ENCODE peak calls at places on chromosomes 6 and 20, in four cellular contexts. R is HepG2, M is GM12878, W is K562. K is an unnamed sample.

GRCh38 chr20:40393680-40394079 is 295.4 kb downstream of the MAFB start:
- DNase-seq in R (no peak), M (no peak), W (no peak), K (no peak)

GRCh38 chr6:2554651-2555050 is 196.1 kb downstream of the MYLK4 start:
- DNase-seq in R (no peak), M (no peak), W (no peak), K (no peak)

GRCh38 chr20:58683132-58683531 is 9.5 kb upstream of the NPEPL1 start:
- DNase-seq in R (no peak), M (no peak), W (no peak), K (no peak)

GRCh38 chr6:92906385-92906784 is 513.0 kb downstream of the EPHA7 start:
- DNase-seq in R (no peak), M (no peak), W (no peak), K (no peak)

GRCh38 chr6:147738516-147739187 is 230.2 kb downstream of the SAMD5 start:
- DNase-seq in R (no peak), M (no peak), W (no peak), K (no peak)

GRCh38 chr6:85015396-85015990 is 251.1 kb upstream of the TBX18 start:
- DNase-seq in R (peak; percentile 26), M (no peak), W (peak; percentile 45), K (peak; percentile 31)

GRCh38 chr20:13349240-13349604 is 128.1 kb downstream of the ISM1 start:
- DNase-seq in R (no peak), M (no peak), W (no peak), K (no peak)

GRCh38 chr6:153002613-153003293 is at the start of gene MTRF1L:
- DNase-seq in R (peak; percentile 99), M (peak; percentile 82), W (peak; percentile 94), K (peak; percentile 79)

GRCh38 chr20:4869290-4870193 is 131.8 kb downstream of the SLC23A2 start:
- DNase-seq in R (no peak), M (no peak), W (no peak), K (peak; percentile 83)

GRCh38 chr6:160882741-160883340 is 108.7 kb upstream of the MAP3K4 start:
- DNase-seq in R (no peak), M (no peak), W (no peak), K (no peak)

GRCh38 chr6:36432151-36432633 is 10.5 kb downstream of the PXT1 start:
- DNase-seq in R (no peak), M (no peak), W (no peak), K (no peak)

GRCh38 chr6:96631248-96631647 is 68.3 kb downstream of the FHL5 start:
- DNase-seq in R (no peak), M (no peak), W (peak; percentile 11), K (no peak)

GRCh38 chr6:38517005-38517404 is 122.7 kb downstream of the BTBD9 start:
- DNase-seq in R (peak; percentile 36), M (no peak), W (no peak), K (no peak)

GRCh38 chr6:156919370-156919769 is 142.2 kb downstream of the ARID1B start:
- DNase-seq in R (no peak), M (no peak), W (no peak), K (no peak)

GRCh38 chr6:33343953-33344611 is 26.5 kb upstream of the ZBTB22 start:
- DNase-seq in R (no peak), M (no peak), W (no peak), K (no peak)

GRCh38 chr6:168417660-168418059 is 23.3 kb upstream of the SMOC2 start:
- DNase-seq in R (no peak), M (no peak), W (no peak), K (no peak)

GRCh38 chr20:58981564-58982364 is 708 bp downstream of the NELFCD start:
- DNase-seq in R (peak; percentile 35), M (no peak), W (peak; percentile 39), K (peak; percentile 67)

GRCh38 chr20:16241911-16242310 is 331.3 kb downstream of the KIF16B start:
- DNase-seq in R (peak; percentile 72), M (no peak), W (no peak), K (peak; percentile 20)
- TF ChIP-seq MYC in R (no peak), M (no peak), W (no peak), K (no peak)

GRCh38 chr6:44043479-44044153 is 83.6 kb downstream of the MRPL14 start:
- DNase-seq in R (no peak), M (no peak), W (peak; percentile 72), K (no peak)
- TF ChIP-seq BHLHE40 in R (no peak), M (no peak), W (peak; percentile 44), K (no peak)

DNA sequence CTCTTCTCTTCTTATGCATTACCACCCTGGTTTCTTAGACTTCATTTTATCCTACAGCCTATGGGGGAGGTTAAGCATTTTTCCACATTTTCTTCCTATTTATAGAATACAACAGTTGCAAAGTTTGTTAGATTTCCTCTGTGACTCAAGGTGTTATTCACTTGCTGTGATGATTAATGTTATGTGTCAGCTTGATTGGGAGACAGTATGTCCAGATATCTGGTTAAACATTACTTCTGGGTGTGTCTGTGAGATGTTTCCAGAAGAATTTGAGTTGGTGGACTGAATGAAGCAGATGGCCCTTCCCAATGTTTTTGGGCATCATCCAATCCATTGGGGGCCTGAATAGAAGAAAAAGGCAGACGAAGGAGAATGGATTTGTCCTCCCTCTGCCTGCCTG is 131.3 kb downstream of the C6orf118 start:
- DNase-seq in R (no peak), M (no peak), W (no peak), K (peak; percentile 42)
- TF ChIP-seq MYC in R (no peak), M (no peak), W (no peak), K (no peak)

DNA sequence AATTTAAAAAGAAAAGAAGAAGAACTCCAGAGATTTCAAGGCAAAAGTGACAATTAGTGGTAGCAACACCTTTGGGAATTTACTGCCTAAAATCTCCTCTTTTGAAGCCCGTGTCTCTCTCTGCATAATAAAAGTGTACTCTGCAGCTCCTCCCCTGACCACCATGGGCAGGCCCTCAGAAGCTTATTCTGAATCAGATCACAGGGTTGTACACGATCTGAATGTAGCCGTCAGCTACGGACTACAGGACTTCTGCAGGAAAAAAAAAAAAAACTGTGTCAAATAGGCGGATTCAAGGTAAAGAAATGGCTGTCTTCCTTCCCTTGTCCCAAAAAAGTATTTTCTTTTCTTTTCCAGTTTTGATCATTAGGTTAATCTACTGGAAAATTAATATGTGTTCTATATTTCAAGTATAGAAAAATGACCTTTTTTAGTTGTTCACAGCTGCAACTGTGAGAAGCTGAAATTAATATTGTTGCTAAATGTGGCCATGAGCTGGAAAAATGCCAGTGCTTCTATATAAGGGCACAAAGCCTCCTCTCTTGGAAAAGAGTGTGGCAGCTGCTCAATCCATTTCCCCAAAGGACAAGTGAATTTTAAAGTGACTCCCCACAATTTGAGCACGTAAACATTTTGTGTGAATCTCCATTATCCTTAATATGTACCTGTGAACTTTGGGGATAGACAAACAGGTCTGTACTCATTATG is 397.4 kb downstream of the C6orf118 start:
- DNase-seq in R (no peak), M (no peak), W (no peak), K (no peak)
- TF ChIP-seq BHLHE40 in R (no peak), M (no peak), W (no peak), K (no peak)

GRCh38 chr20:31666258-31667042 is 28.7 kb downstream of the COX4I2 start:
- DNase-seq in R (no peak), M (no peak), W (peak; percentile 44), K (no peak)
- TF ChIP-seq MYC in R (no peak), M (no peak), W (peak; percentile 34), K (no peak)

GRCh38 chr20:38700926-38701325 is 23.4 kb upstream of the SLC32A1 start:
- DNase-seq in R (no peak), M (no peak), W (no peak), K (no peak)

GRCh38 chr20:38704136-38704535 is 20.1 kb upstream of the SLC32A1 start:
- DNase-seq in R (no peak), M (no peak), W (no peak), K (no peak)

GRCh38 chr20:38703526-38703925 is 20.8 kb upstream of the SLC32A1 start:
- DNase-seq in R (no peak), M (no peak), W (no peak), K (no peak)

DNA sequence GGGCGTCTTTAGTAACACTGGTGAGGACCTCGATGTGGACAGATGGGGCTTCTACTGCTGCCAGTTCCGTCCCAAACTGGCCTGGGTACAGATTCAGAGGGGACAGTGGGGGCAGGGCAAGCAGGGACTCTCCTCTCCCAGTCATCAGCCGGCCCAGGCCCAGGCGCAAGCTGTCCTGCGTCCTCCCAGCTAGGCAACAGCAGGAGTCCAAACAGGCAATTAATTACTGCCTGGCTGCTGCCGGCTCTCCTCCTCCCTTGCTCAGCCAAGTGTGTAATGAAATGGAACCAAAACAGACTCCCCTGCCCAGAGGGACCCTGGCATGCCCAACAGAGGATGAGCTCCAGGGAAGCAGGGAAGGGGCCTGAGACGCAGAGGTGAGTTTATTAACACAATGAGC is 17.8 kb upstream of the SLC32A1 start:
- DNase-seq in R (no peak), M (no peak), W (no peak), K (no peak)
- TF ChIP-seq BHLHE40 in R (no peak), M (no peak), W (no peak), K (no peak)

GRCh38 chr20:2729251-2729713 is 36.7 kb downstream of the EBF4 start:
- DNase-seq in R (no peak), M (no peak), W (no peak), K (no peak)
- TF ChIP-seq MYC in R (no peak), M (no peak), W (no peak), K (no peak)